ENCODE peak calls at places on chromosomes 3 and 15, in four cellular contexts. F, C, I and W are unnamed samples.
A peak's percentile ranks its signal among the peaks of the same experiment; 100 is the strongest.

GRCh38 chr15:73786518-73786917 is 33.4 kb upstream of the INSYN1 start:
- DNase-seq in I (no peak), C (no peak), F (no peak), W (no peak)

GRCh38 chr15:57432141-57432701 is 55.9 kb downstream of the CGNL1 start:
- DNase-seq in F (no peak), I (no peak), C (no peak), W (no peak)

GRCh38 chr3:100954990-100955389 is 38.2 kb downstream of the ABI3BP start:
- DNase-seq in I (no peak), F (no peak), C (peak; percentile 80), W (peak; percentile 98)

GRCh38 chr3:143442761-143443477 is 323.3 kb downstream of the CHST2 start:
- DNase-seq in C (no peak), I (no peak), F (no peak), W (no peak)

GRCh38 chr15:64599226-64599625 is 138.8 kb downstream of the ZNF609 start:
- DNase-seq in I (no peak), F (no peak), C (no peak), W (no peak)

GRCh38 chr15:85692873-85693272 is 101.9 kb downstream of the KLHL25 start:
- DNase-seq in C (no peak), I (peak; percentile 92), F (no peak), W (no peak)

GRCh38 chr15:52558196-52558595 is 10.6 kb downstream of the ARPP19 start:
- DNase-seq in C (no peak), F (no peak), I (peak; percentile 91), W (no peak)

GRCh38 chr15:77611767-77612166 is 20.9 kb downstream of the LINGO1 start:
- DNase-seq in F (no peak), I (no peak), C (no peak), W (no peak)

GRCh38 chr15:28123408-28124023 is 24.4 kb upstream of the OCA2 start:
- DNase-seq in C (no peak), I (peak; percentile 72), F (peak; percentile 69), W (no peak)

GRCh38 chr3:192408007-192408655 is 319.2 kb downstream of the FGF12 start:
- DNase-seq in C (peak; percentile 64), I (no peak), F (no peak), W (no peak)

GRCh38 chr15:80404057-80404718 is at the start of gene ARNT2:
- DNase-seq in C (no peak), F (no peak), I (no peak), W (no peak)

GRCh38 chr3:29560031-29560430 is 279.2 kb downstream of the RBMS3 start:
- DNase-seq in F (no peak), C (no peak), I (no peak), W (no peak)

GRCh38 chr3:5192568-5193319 is 5.2 kb downstream of the EDEM1 start:
- DNase-seq in C (no peak), I (no peak), F (no peak), W (no peak)

GRCh38 chr15:45572627-45573026 is 14.6 kb upstream of the BLOC1S6 start:
- DNase-seq in C (no peak), I (no peak), F (no peak), W (no peak)

GRCh38 chr3:123683755-123684154 is 98.9 kb upstream of the HACD2 start:
- DNase-seq in I (no peak), F (no peak), C (no peak), W (no peak)

GRCh38 chr15:29917600-29918597 is 95.6 kb upstream of the TJP1 start:
- DNase-seq in F (no peak), C (no peak), I (no peak), W (peak; percentile 17)

GRCh38 chr3:6449099-6449498 is 411.8 kb upstream of the GRM7 start:
- DNase-seq in C (no peak), I (no peak), F (no peak), W (no peak)

GRCh38 chr3:4738737-4739274 is 240.4 kb upstream of the BHLHE40 start:
- DNase-seq in I (no peak), F (no peak), C (no peak), W (no peak)

GRCh38 chr15:29821416-29822099 is 710 bp downstream of the TJP1 start:
- DNase-seq in I (peak; percentile 40), C (peak; percentile 88), F (peak; percentile 73), W (peak; percentile 31)

GRCh38 chr15:75867428-75867827 is 24.2 kb downstream of the UBE2Q2 start:
- DNase-seq in I (peak; percentile 5), C (no peak), F (no peak), W (no peak)

GRCh38 chr15:96720656-96721055 is 390.2 kb downstream of the NR2F2 start:
- DNase-seq in C (no peak), I (no peak), F (no peak), W (no peak)

GRCh38 chr3:126683506-126683905 is 20.5 kb upstream of the CHCHD6 start:
- DNase-seq in F (no peak), I (no peak), C (no peak), W (no peak)

GRCh38 chr3:149898771-149899170 is 71.9 kb downstream of the PFN2 start:
- DNase-seq in C (no peak), F (no peak), I (no peak), W (peak; percentile 40)

GRCh38 chr3:184781801-184782200 is 30.2 kb upstream of the VPS8 start:
- DNase-seq in C (no peak), F (no peak), I (no peak), W (no peak)

GRCh38 chr3:8658326-8659212 is 14.0 kb upstream of the SSUH2 start:
- DNase-seq in F (peak; percentile 80), C (no peak), I (peak; percentile 84), W (no peak)

GRCh38 chr3:149384911-149385321 is 7.5 kb upstream of the TM4SF1 start:
- DNase-seq in C (no peak), F (no peak), I (no peak), W (no peak)

GRCh38 chr3:52833202-52833601 is 1.6 kb downstream of the MUSTN1 start:
- DNase-seq in F (no peak), I (no peak), C (no peak), W (no peak)

GRCh38 chr3:134652409-134652831 is 1.6 kb upstream of the KY start:
- DNase-seq in C (no peak), I (peak; percentile 5), F (no peak), W (no peak)

GRCh38 chr3:184355261-184356012 is 6.0 kb downstream of the CLCN2 start:
- DNase-seq in F (no peak), I (no peak), C (no peak), W (no peak)

GRCh38 chr3:46907960-46908293 is 30.4 kb downstream of the PTH1R start:
- DNase-seq in I (no peak), F (no peak), C (no peak), W (no peak)
- TF ChIP-seq CTCF in I (no peak), F (no peak), C (no peak), W (no peak)

DNA sequence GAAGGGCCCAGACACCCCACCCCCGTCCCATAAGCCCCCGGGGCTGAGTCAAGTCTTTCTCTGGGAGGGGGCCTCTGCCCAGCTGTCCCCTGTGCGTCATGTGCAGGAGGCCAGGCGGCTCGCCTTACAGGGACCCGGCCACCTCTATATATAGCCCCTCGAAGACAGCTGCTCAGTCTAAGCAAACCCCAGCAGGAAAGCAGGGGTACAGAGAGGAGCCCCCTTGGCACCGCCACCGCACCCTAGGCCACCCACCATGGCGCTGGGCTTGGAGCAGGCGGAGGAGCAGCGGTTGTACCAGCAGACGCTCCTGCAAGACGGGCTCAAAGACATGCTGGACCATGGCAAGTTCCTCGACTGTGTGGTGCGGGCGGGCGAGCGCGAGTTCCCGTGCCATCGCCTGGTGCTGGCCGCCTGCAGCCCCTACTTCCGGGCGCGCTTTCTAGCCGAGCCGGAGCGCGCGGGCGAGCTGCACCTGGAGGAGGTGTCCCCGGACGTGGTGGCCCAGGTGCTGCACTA is at the start of gene KLHL40:
- DNase-seq in C (peak; percentile 63), F (no peak), I (no peak), W (no peak)
- H3K4me3 ChIP-seq in C (no peak within 1 kb of the TSS), F (no peak within 1 kb of the TSS), I (no peak within 1 kb of the TSS), W (peak within 1 kb of the TSS; percentile 36)

DNA sequence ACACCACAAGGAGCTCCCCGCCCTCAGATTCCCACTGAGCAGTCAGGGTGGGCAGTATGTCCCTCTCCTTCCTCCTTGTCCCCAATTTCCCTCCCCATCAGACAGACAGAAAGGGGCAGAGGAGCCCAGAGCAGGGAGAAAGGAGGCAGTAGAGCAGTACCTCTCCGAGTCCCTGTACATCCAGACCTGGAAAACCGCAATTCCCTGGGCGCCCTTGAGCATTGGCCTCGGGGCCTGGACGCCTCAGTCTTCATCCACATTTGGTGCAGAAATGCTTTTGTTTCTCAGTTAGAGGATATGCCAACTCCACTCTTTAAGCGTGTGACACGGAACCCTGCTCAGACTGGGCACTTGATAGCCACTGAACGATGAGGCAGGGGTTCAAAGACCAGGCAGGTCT is 5.9 kb downstream of the ISG20 start:
- DNase-seq in F (no peak), C (peak; percentile 46), I (no peak), W (no peak)
- TF ChIP-seq CTCF in F (no peak), C (no peak), I (no peak), W (no peak)

GRCh38 chr3:197144188-197144587 is 114.6 kb upstream of the MELTF start:
- DNase-seq in F (no peak), C (no peak), I (peak; percentile 15), W (no peak)
- H3K4me3 ChIP-seq in F (no peak overlapping the region), C (no peak overlapping the region), I (no peak overlapping the region), W (no peak overlapping the region)

GRCh38 chr3:13698498-13698897 is 149.6 kb downstream of the FBLN2 start:
- DNase-seq in F (no peak), C (no peak), I (no peak), W (no peak)
- TF ChIP-seq CTCF in F (no peak), C (no peak), I (no peak), W (no peak)

GRCh38 chr15:38424101-38424552 is 29.8 kb upstream of the FAM98B start:
- DNase-seq in C (no peak), I (peak; percentile 49), F (no peak), W (no peak)
- H3K4me3 ChIP-seq in C (no peak overlapping the region), I (peak overlapping the region; percentile 23), F (no peak overlapping the region), W (no peak overlapping the region)